ENCODE peak calls at places on chromosome 10, in eight cellular contexts. E is right atrium auricular region; F is body of pancreas; O is ovary; C is naive thymus-derived CD4-positive, alpha-beta T cell; J is pancreas; M is heart left ventricle; S is Peyer's patch. D is an unnamed sample.

GRCh38 chr10:46995234-46995633 is 84.0 kb downstream of the PTPN20 start:
- DNase-seq in E (no peak), F (no peak), O (no peak), C (no peak), J (no peak), M (no peak), S (no peak), D (no peak)

GRCh38 chr10:16848562-16849154 is 31.4 kb upstream of the RSU1 start:
- DNase-seq in E (no peak), F (no peak), O (no peak), C (no peak), J (no peak), M (no peak), S (no peak), D (no peak)

GRCh38 chr10:7610651-7611389 is 55.9 kb downstream of the ITIH5 start:
- DNase-seq in E (peak; percentile 63), F (no peak), O (peak; percentile 68), C (no peak), J (no peak), M (no peak), S (peak; percentile 55), D (no peak)

GRCh38 chr10:86801995-86802394 is 45.6 kb downstream of the BMPR1A start:
- DNase-seq in E (no peak), F (no peak), O (no peak), C (no peak), J (no peak), M (no peak), S (no peak), D (no peak)

GRCh38 chr10:6563075-6563474 is 17.0 kb downstream of the PRKCQ start:
- DNase-seq in E (no peak), F (no peak), O (no peak), C (no peak), J (no peak), M (no peak), S (no peak), D (no peak)

GRCh38 chr10:28393956-28394568 is 91.2 kb upstream of the MPP7 start:
- DNase-seq in E (no peak), F (peak; percentile 76), O (peak; percentile 55), C (peak; percentile 36), J (peak; percentile 53), M (peak; percentile 40), S (peak; percentile 85), D (peak; percentile 59)

GRCh38 chr10:131980757-131981428 is 830 bp downstream of the BNIP3 start:
- DNase-seq in E (no peak), F (peak; percentile 71), O (peak; percentile 53), C (no peak), J (peak; percentile 66), M (no peak), S (no peak), D (peak; percentile 16)

GRCh38 chr10:59090804-59091203 is 85.6 kb upstream of the PHYHIPL start:
- DNase-seq in E (no peak), F (no peak), O (no peak), C (no peak), J (no peak), M (no peak), S (no peak), D (no peak)

GRCh38 chr10:46283217-46283944 is 3.4 kb upstream of the ANTXRL start:
- DNase-seq in E (no peak), F (no peak), O (no peak), C (no peak), J (no peak), M (no peak), S (no peak), D (peak; percentile 20)

GRCh38 chr10:14560274-14560673 is 214.4 kb downstream of the FAM107B start:
- DNase-seq in E (no peak), F (no peak), O (no peak), C (no peak), J (no peak), M (no peak), S (peak; percentile 71), D (peak; percentile 60)

GRCh38 chr10:124745678-124746077 is 1.5 kb upstream of the FAM53B start:
- DNase-seq in E (no peak), F (no peak), O (no peak), C (no peak), J (no peak), M (no peak), S (no peak), D (no peak)

GRCh38 chr10:70753841-70754621 is 31.1 kb downstream of the TBATA start:
- DNase-seq in E (no peak), F (no peak), O (no peak), C (no peak), J (no peak), M (peak; percentile 34), S (no peak), D (no peak)

GRCh38 chr10:115950320-115950719 is 322.7 kb downstream of the GFRA1 start:
- DNase-seq in E (no peak), F (no peak), O (no peak), C (no peak), J (no peak), M (no peak), S (no peak), D (no peak)

GRCh38 chr10:10498781-10499180 is 518.9 kb upstream of the CELF2 start:
- DNase-seq in E (no peak), F (no peak), O (no peak), C (no peak), J (no peak), M (peak; percentile 26), S (no peak), D (no peak)
- H3K4me1 ChIP-seq in E (no peaks in the 10 kb centered on the region), F (no peaks in the 10 kb centered on the region), O (no peaks in the 10 kb centered on the region), C (no peaks in the 10 kb centered on the region), J (no peaks in the 10 kb centered on the region), M (no peaks in the 10 kb centered on the region), S (no peaks in the 10 kb centered on the region), D (no peaks in the 10 kb centered on the region)

GRCh38 chr10:99945286-99945685 is 64.5 kb downstream of the DNMBP start:
- DNase-seq in E (peak; percentile 70), F (peak; percentile 85), O (peak; percentile 57), C (no peak), J (peak; percentile 73), M (peak; percentile 54), S (no peak), D (no peak)
- H3K4me3 ChIP-seq in E (no peak overlapping the region), F (no peak overlapping the region), O (no peak overlapping the region), C (no peak overlapping the region), J (no peak overlapping the region), M (no peak overlapping the region), S (no peak overlapping the region), D (no peak overlapping the region)

DNA sequence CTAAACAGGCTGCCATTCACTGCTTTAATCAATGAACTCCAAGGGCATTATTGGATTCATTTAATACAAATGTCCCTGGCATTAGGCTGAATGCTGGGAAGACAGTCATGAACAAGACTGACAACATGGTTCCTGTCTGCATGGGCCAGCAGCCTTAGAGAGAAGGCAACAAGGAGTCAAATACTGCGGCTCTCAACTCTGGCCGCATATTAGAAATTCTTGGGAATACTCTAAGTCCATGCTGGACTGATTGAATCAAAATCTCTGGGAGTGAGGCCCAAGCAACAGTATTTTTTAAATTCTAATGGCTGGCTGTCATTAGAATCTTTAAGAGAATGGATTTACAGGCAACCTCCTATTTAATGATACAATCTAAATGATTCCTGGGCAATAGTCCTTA is 34.1 kb downstream of the FGFBP3 start:
- DNase-seq in E (no peak), F (no peak), O (no peak), C (no peak), J (no peak), M (no peak), S (no peak), D (no peak)
- H3K4me1 ChIP-seq in E (no peaks in the 10 kb centered on the region), F (no peaks in the 10 kb centered on the region), O (no peaks in the 10 kb centered on the region), C (no peaks in the 10 kb centered on the region), J (no peaks in the 10 kb centered on the region), M (no peaks in the 10 kb centered on the region), S (no peaks in the 10 kb centered on the region), D (no peaks in the 10 kb centered on the region)

GRCh38 chr10:120308590-120308989 is 148.4 kb upstream of the PLPP4 start:
- DNase-seq in E (no peak), F (no peak), O (no peak), C (no peak), J (no peak), M (no peak), S (no peak), D (no peak)
- H3K4me3 ChIP-seq in E (no peak overlapping the region), F (no peak overlapping the region), O (no peak overlapping the region), C (no peak overlapping the region), J (no peak overlapping the region), M (no peak overlapping the region), S (no peak overlapping the region), D (no peak overlapping the region)

GRCh38 chr10:119667562-119668328 is 16.6 kb downstream of the BAG3 start:
- DNase-seq in E (peak; percentile 89), F (peak; percentile 80), O (peak; percentile 43), C (no peak), J (peak; percentile 68), M (peak; percentile 88), S (no peak), D (no peak)
- H3K4me1 ChIP-seq in E (peaks cover 86% of the 10 kb centered on the region), F (peaks cover 38% of the 10 kb centered on the region), O (peaks cover 20% of the 10 kb centered on the region), C (peaks cover 15% of the 10 kb centered on the region), J (peaks cover 17% of the 10 kb centered on the region), M (peaks cover 64% of the 10 kb centered on the region), S (peaks cover 8% of the 10 kb centered on the region), D (peaks cover 17% of the 10 kb centered on the region)

GRCh38 chr10:110224992-110225391 is 17.6 kb downstream of the MXI1 start:
- DNase-seq in E (no peak), F (no peak), O (peak; percentile 49), C (no peak), J (no peak), M (no peak), S (no peak), D (no peak)
- H3K4me3 ChIP-seq in E (peak overlapping the region; percentile 82), F (no peak overlapping the region), O (no peak overlapping the region), C (no peak overlapping the region), J (no peak overlapping the region), M (peak overlapping the region; percentile 87), S (peak overlapping the region; percentile 90), D (peak overlapping the region; percentile 86)